ENCODE peak calls at places on chromosomes 16 and 17, in seven cellular contexts. M, I, X, S, O, R and F are unnamed samples.
A peak's percentile ranks its signal among the peaks of the same experiment; 100 is the strongest.

GRCh38 chr17:67481808-67482207 is 104.7 kb downstream of the PITPNC1 start:
- DNase-seq in I (no peak), M (no peak), R (no peak), X (no peak), S (no peak), O (no peak), F (peak; percentile 87)

GRCh38 chr17:4161560-4162221 is 18.7 kb downstream of the CYB5D2 start:
- DNase-seq in X (no peak), M (no peak), O (no peak), I (no peak), S (no peak), R (no peak), F (peak; percentile 42)

GRCh38 chr17:31877911-31878702 is 19.1 kb upstream of the COPRS start:
- DNase-seq in X (peak; percentile 41), M (no peak), I (no peak), R (no peak), O (peak; percentile 20), S (no peak), F (peak; percentile 64)

GRCh38 chr17:37092041-37092440 is 143.3 kb downstream of the AATF start:
- DNase-seq in R (no peak), M (no peak), S (no peak), X (no peak), I (no peak), O (no peak), F (no peak)

GRCh38 chr17:75684924-75685323 is 17.8 kb downstream of the SAP30BP start:
- DNase-seq in S (no peak), O (no peak), I (no peak), M (no peak), X (no peak), R (no peak), F (peak; percentile 58)

GRCh38 chr16:57184113-57184512 is 1.7 kb downstream of the PSME3IP1 start:
- DNase-seq in I (no peak), M (no peak), R (no peak), S (no peak), O (no peak), X (no peak), F (no peak)

GRCh38 chr17:49748791-49749190 is 15.1 kb downstream of the FAM117A start:
- DNase-seq in X (peak; percentile 53), S (peak; percentile 93), O (peak; percentile 24), M (no peak), R (no peak), I (no peak), F (no peak)

GRCh38 chr17:80683625-80684100 is 139.0 kb downstream of the RPTOR start:
- DNase-seq in I (no peak), R (no peak), X (no peak), M (no peak), O (no peak), S (no peak), F (no peak)

GRCh38 chr17:81543339-81543675 is 8.8 kb downstream of the FAAP100 start:
- DNase-seq in R (peak; percentile 73), M (no peak), O (no peak), X (no peak), I (no peak), S (no peak), F (no peak)

GRCh38 chr17:50614471-50615051 is 20.1 kb upstream of the ABCC3 start:
- DNase-seq in X (no peak), R (no peak), S (no peak), M (no peak), O (no peak), I (no peak), F (no peak)

GRCh38 chr17:77735341-77736206 is 222.9 kb upstream of the TNRC6C start:
- DNase-seq in S (no peak), I (peak; percentile 96), X (no peak), O (no peak), R (peak; percentile 74), M (no peak), F (peak; percentile 65)

GRCh38 chr17:63702223-63702577 is 2.3 kb upstream of the LIMD2 start:
- DNase-seq in O (peak; percentile 55), R (no peak), X (peak; percentile 67), M (no peak), S (peak; percentile 78), I (no peak), F (no peak)

GRCh38 chr17:8155341-8156173 is 3.4 kb upstream of the PER1 start:
- DNase-seq in M (peak; percentile 49), I (no peak), R (peak; percentile 49), S (no peak), X (no peak), O (no peak), F (no peak)

GRCh38 chr16:67651039-67651438 is 6.1 kb downstream of the CARMIL2 start:
- DNase-seq in S (no peak), M (no peak), X (no peak), I (no peak), R (no peak), O (no peak), F (no peak)

GRCh38 chr17:58666858-58667267 is 25.0 kb downstream of the TEX14 start:
- DNase-seq in M (no peak), R (peak; percentile 61), S (no peak), I (peak; percentile 94), O (peak; percentile 9), X (peak; percentile 27), F (peak; percentile 36)

GRCh38 chr17:50130778-50131317 is 888 bp upstream of the SAMD14 start:
- DNase-seq in S (no peak), X (no peak), M (no peak), O (no peak), I (peak; percentile 24), R (no peak), F (no peak)

GRCh38 chr17:45118691-45119090 is 13.6 kb downstream of the PLCD3 start:
- DNase-seq in R (no peak), O (no peak), M (no peak), S (no peak), I (no peak), X (no peak), F (no peak)

GRCh38 chr17:10875984-10876555 is 38.2 kb upstream of the PIRT start:
- DNase-seq in X (peak; percentile 26), I (no peak), O (no peak), S (peak; percentile 53), M (peak; percentile 78), R (no peak), F (no peak)

GRCh38 chr17:57918017-57918895 is 37.0 kb downstream of the CUEDC1 start:
- DNase-seq in R (no peak), X (no peak), O (no peak), M (no peak), S (no peak), I (no peak), F (peak; percentile 39)

GRCh38 chr16:77863250-77863649 is 74.9 kb downstream of the VAT1L start:
- DNase-seq in X (no peak), S (no peak), O (no peak), I (no peak), M (no peak), R (no peak), F (no peak)

GRCh38 chr16:14494396-14494795 is 135.7 kb downstream of the PARN start:
- DNase-seq in R (no peak), X (no peak), O (no peak), I (no peak), S (no peak), M (no peak), F (no peak)

GRCh38 chr17:49739662-49740271 is 24.2 kb downstream of the FAM117A start:
- DNase-seq in X (peak; percentile 80), S (peak; percentile 93), R (peak; percentile 86), O (peak; percentile 72), I (peak; percentile 86), M (no peak), F (no peak)

GRCh38 chr17:29089601-29090044 is 46.7 kb downstream of the PIPOX start:
- DNase-seq in R (no peak), M (no peak), X (no peak), S (no peak), I (no peak), O (no peak), F (no peak)

GRCh38 chr17:9976283-9977009 is 71.4 kb upstream of the RCVRN start:
- DNase-seq in I (no peak), X (no peak), R (no peak), M (no peak), O (no peak), S (no peak), F (no peak)

GRCh38 chr17:78697122-78697845 is 84.8 kb downstream of the CYTH1 start:
- DNase-seq in O (no peak), R (no peak), X (no peak), S (peak; percentile 63), M (no peak), I (no peak), F (no peak)

GRCh38 chr16:67283039-67283825 is 3.9 kb downstream of the PLEKHG4 start:
- DNase-seq in R (no peak), X (no peak), O (no peak), M (no peak), S (no peak), I (no peak), F (no peak)

GRCh38 chr17:82294086-82294773 is 20.7 kb upstream of the CSNK1D start:
- DNase-seq in O (no peak), R (no peak), I (no peak), M (no peak), S (no peak), X (no peak), F (peak; percentile 44)

GRCh38 chr17:69878661-69879060 is 196.4 kb upstream of the KCNJ16 start:
- DNase-seq in X (no peak), R (no peak), M (no peak), O (no peak), I (no peak), S (no peak), F (no peak)

GRCh38 chr17:47956818-47957590 is 679 bp downstream of the PRR15L start:
- DNase-seq in R (no peak), I (no peak), S (no peak), X (no peak), M (no peak), O (no peak), F (no peak)

GRCh38 chr17:79749156-79749815 is 18.5 kb downstream of the ENPP7 start:
- DNase-seq in R (no peak), X (no peak), S (no peak), M (no peak), O (no peak), I (no peak), F (peak; percentile 70)

GRCh38 chr16:74695450-74696422 is 4.9 kb downstream of the MLKL start:
- DNase-seq in R (peak; percentile 83), O (peak; percentile 25), I (peak; percentile 32), X (peak; percentile 38), M (peak; percentile 65), S (peak; percentile 90), F (peak; percentile 92)

GRCh38 chr17:42518046-42518754 is 17.8 kb upstream of the NAGLU start:
- DNase-seq in R (peak; percentile 88), M (no peak), S (no peak), I (no peak), O (no peak), X (no peak), F (peak; percentile 95)

GRCh38 chr16:65119905-65120341 is 1.9 kb downstream of the CDH11 start:
- DNase-seq in R (no peak), M (peak; percentile 18), S (no peak), X (no peak), I (no peak), O (no peak), F (peak; percentile 75)